ENCODE peak calls at places on chromosomes 12 and 14, in seven cellular contexts. R, F, N, M, Y, H and S are unnamed samples.

GRCh38 chr12:68113644-68114043 is 45.9 kb downstream of the IFNG start:
- ATAC-seq in F (peak; percentile 54), M (no peak), N (no peak), Y (no peak), R (peak; percentile 49), H (no peak), S (peak; percentile 36)

GRCh38 chr14:75561013-75561432 is 17.4 kb upstream of the FLVCR2 start:
- ATAC-seq in Y (peak; percentile 95), R (peak; percentile 99), H (peak; percentile 49), N (peak; percentile 97), F (no peak), M (peak; percentile 94), S (peak; percentile 5)

GRCh38 chr12:21788089-21788983 is 13.8 kb upstream of the KCNJ8 start:
- ATAC-seq in R (peak; percentile 85), Y (no peak), H (no peak), N (no peak), F (no peak), M (peak; percentile 68), S (no peak)

GRCh38 chr12:57813971-57814771 is 4.4 kb downstream of the AVIL start:
- ATAC-seq in F (no peak), R (peak; percentile 60), H (no peak), N (no peak), M (no peak), Y (no peak), S (no peak)

GRCh38 chr14:94181835-94182234 is 7.7 kb downstream of the PPP4R4 start:
- ATAC-seq in H (no peak), F (no peak), N (no peak), M (no peak), Y (no peak), R (no peak), S (no peak)

GRCh38 chr12:56877195-56878009 is 56.8 kb downstream of the SDR9C7 start:
- ATAC-seq in H (no peak), F (no peak), M (no peak), N (no peak), Y (peak; percentile 32), R (peak; percentile 91), S (no peak)

GRCh38 chr12:124564232-124564958 is 3.0 kb downstream of the NCOR2 start:
- ATAC-seq in R (no peak), H (no peak), F (no peak), Y (no peak), M (no peak), N (no peak), S (no peak)

GRCh38 chr14:32330356-32331226 is 1.5 kb downstream of the AKAP6 start:
- ATAC-seq in N (no peak), F (no peak), R (no peak), Y (no peak), H (no peak), M (peak; percentile 23), S (no peak)

GRCh38 chr14:89908712-89909450 is 45.6 kb downstream of the EFCAB11 start:
- ATAC-seq in H (no peak), R (peak; percentile 53), F (no peak), M (no peak), N (no peak), Y (no peak), S (no peak)

GRCh38 chr14:53538316-53538851 is 385.3 kb upstream of the DDHD1 start:
- ATAC-seq in F (no peak), H (no peak), N (no peak), M (peak; percentile 69), Y (peak; percentile 55), R (no peak), S (no peak)

GRCh38 chr14:49196327-49196726 is 389.9 kb downstream of the RPS29 start:
- ATAC-seq in F (no peak), M (no peak), N (no peak), R (no peak), Y (no peak), H (no peak), S (peak; percentile 29)

GRCh38 chr14:100389497-100390104 is 66.5 kb downstream of the SLC25A47 start:
- ATAC-seq in F (no peak), R (peak; percentile 88), N (peak; percentile 26), H (no peak), Y (no peak), M (no peak), S (no peak)

GRCh38 chr12:56286044-56286830 is 13.9 kb downstream of the CS start:
- ATAC-seq in M (peak; percentile 20), Y (peak; percentile 34), H (no peak), F (no peak), N (no peak), R (peak; percentile 14), S (no peak)

GRCh38 chr12:19867970-19868369 is 428.7 kb downstream of the AEBP2 start:
- ATAC-seq in M (no peak), N (no peak), F (no peak), H (no peak), R (no peak), Y (no peak), S (no peak)

GRCh38 chr12:53755451-53756290 is 3.9 kb upstream of the CISTR start:
- ATAC-seq in H (no peak), Y (no peak), N (no peak), F (no peak), M (no peak), R (no peak), S (no peak)

GRCh38 chr14:101325319-101325718 is 236.0 kb upstream of the DIO3 start:
- ATAC-seq in R (peak; percentile 24), Y (no peak), F (no peak), H (no peak), N (no peak), M (no peak), S (no peak)

GRCh38 chr12:68157295-68157871 is 2.2 kb downstream of the IFNG start:
- ATAC-seq in M (no peak), Y (no peak), F (peak; percentile 48), H (no peak), N (no peak), R (no peak), S (peak; percentile 83)

GRCh38 chr14:104207142-104207845 is 68.9 kb downstream of the KIF26A start:
- ATAC-seq in M (no peak), H (no peak), F (no peak), R (no peak), N (no peak), Y (no peak), S (no peak)

GRCh38 chr12:67042697-67043131 is 226.4 kb upstream of the CAND1 start:
- ATAC-seq in M (peak; percentile 68), H (no peak), F (no peak), Y (no peak), R (no peak), N (peak; percentile 58), S (no peak)

GRCh38 chr14:94571950-94572349 is 9.3 kb upstream of the SERPINA5 start:
- ATAC-seq in H (no peak), R (peak; percentile 35), Y (no peak), N (no peak), M (peak; percentile 57), F (no peak), S (no peak)

GRCh38 chr14:49950275-49951250 is 57.7 kb downstream of the ARF6 start:
- ATAC-seq in Y (peak; percentile 83), N (peak; percentile 50), R (peak; percentile 96), F (peak; percentile 79), H (no peak), M (no peak), S (peak; percentile 87)

GRCh38 chr12:16603265-16603915 is 2.6 kb downstream of the LMO3 start:
- ATAC-seq in N (no peak), R (no peak), H (no peak), M (no peak), F (no peak), Y (no peak), S (no peak)

GRCh38 chr12:76240281-76240680 is 107.9 kb downstream of the BBS10 start:
- ATAC-seq in F (no peak), R (peak; percentile 60), Y (no peak), H (no peak), N (no peak), M (no peak), S (no peak)

GRCh38 chr12:95282266-95282665 is 64.7 kb downstream of the VEZT start:
- ATAC-seq in R (peak; percentile 21), Y (no peak), F (no peak), N (no peak), H (no peak), M (no peak), S (no peak)

GRCh38 chr12:93773122-93773871 is 96.1 kb downstream of the CRADD start:
- ATAC-seq in H (peak; percentile 9), N (no peak), Y (peak; percentile 53), M (no peak), R (no peak), F (peak; percentile 91), S (peak; percentile 90)

GRCh38 chr12:23238190-23238589 is 613.2 kb downstream of the ETNK1 start:
- ATAC-seq in H (no peak), M (no peak), Y (peak; percentile 47), F (no peak), N (no peak), R (no peak), S (no peak)

GRCh38 chr12:107843351-107844311 is 69.1 kb downstream of the ASCL4 start:
- ATAC-seq in F (no peak), H (no peak), Y (peak; percentile 58), N (no peak), M (peak; percentile 47), R (peak; percentile 61), S (no peak)

GRCh38 chr12:116381744-116382455 is 104.4 kb upstream of the MED13L start:
- ATAC-seq in R (no peak), N (peak; percentile 75), F (no peak), H (no peak), Y (peak; percentile 9), M (no peak), S (no peak)

GRCh38 chr14:94291906-94292525 is 1.1 kb downstream of the SERPINA10 start:
- ATAC-seq in F (no peak), R (peak; percentile 33), Y (no peak), N (no peak), M (no peak), H (no peak), S (no peak)

GRCh38 chr12:108333898-108334699 is 5.0 kb downstream of the CMKLR1 start:
- ATAC-seq in F (peak; percentile 71), M (peak; percentile 14), R (peak; percentile 8), N (peak; percentile 47), Y (peak; percentile 18), H (no peak), S (peak; percentile 44)

GRCh38 chr14:96136361-96136760 is 68.3 kb upstream of the BDKRB2 start:
- ATAC-seq in N (no peak), Y (no peak), R (no peak), F (no peak), M (no peak), H (no peak), S (peak; percentile 57)